ENCODE peak calls at places on chromosome 14, in seven cellular contexts. G, A, T, U, L, S and H are unnamed samples.

GRCh38 chr14:81834308-81834707 is 300.7 kb upstream of the SEL1L start:
- DNase-seq in G (no peak), A (no peak), T (no peak), U (no peak), L (no peak), S (no peak), H (no peak)

GRCh38 chr14:20631023-20631820 is 10.3 kb downstream of the OR6S1 start:
- DNase-seq in G (no peak), A (no peak), T (no peak), U (no peak), L (peak; percentile 59), S (no peak), H (no peak)

GRCh38 chr14:75427482-75428229 is at the start of gene JDP2:
- DNase-seq in G (no peak), A (peak; percentile 82), T (peak; percentile 97), U (peak; percentile 97), L (peak; percentile 57), S (peak; percentile 62), H (peak; percentile 81)

GRCh38 chr14:30621354-30621953 is 665 bp upstream of the SCFD1 start:
- DNase-seq in G (peak; percentile 4), A (no peak), T (peak; percentile 47), U (no peak), L (no peak), S (no peak), H (no peak)

GRCh38 chr14:77268989-77269595 is 1.9 kb downstream of the NGB start:
- DNase-seq in G (no peak), A (no peak), T (no peak), U (no peak), L (no peak), S (no peak), H (no peak)

GRCh38 chr14:50530794-50531193 is 1.6 kb downstream of the MAP4K5 start:
- DNase-seq in G (no peak), A (no peak), T (no peak), U (no peak), L (no peak), S (no peak), H (no peak)

GRCh38 chr14:71328183-71328582 is 420.9 kb downstream of the PCNX1 start:
- DNase-seq in G (no peak), A (no peak), T (no peak), U (no peak), L (no peak), S (peak; percentile 33), H (peak; percentile 36)

GRCh38 chr14:42000450-42000849 is 393.8 kb downstream of the LRFN5 start:
- DNase-seq in G (no peak), A (no peak), T (no peak), U (no peak), L (no peak), S (no peak), H (no peak)

GRCh38 chr14:85533821-85534271 is 3.9 kb downstream of the FLRT2 start:
- DNase-seq in G (no peak), A (peak; percentile 56), T (peak; percentile 42), U (no peak), L (peak; percentile 24), S (no peak), H (peak; percentile 28)

GRCh38 chr14:61358812-61359211 is 37.4 kb downstream of the PRKCH start:
- DNase-seq in G (no peak), A (no peak), T (no peak), U (no peak), L (no peak), S (no peak), H (no peak)

GRCh38 chr14:88437659-88438058 is 52.2 kb downstream of the SPATA7 start:
- DNase-seq in G (no peak), A (no peak), T (no peak), U (no peak), L (no peak), S (no peak), H (no peak)

GRCh38 chr14:100417466-100417865 is 94.3 kb downstream of the SLC25A47 start:
- DNase-seq in G (no peak), A (peak; percentile 79), T (no peak), U (no peak), L (peak; percentile 88), S (no peak), H (no peak)

GRCh38 chr14:19800282-19801117 is 3.1 kb upstream of the OR4N2 start:
- DNase-seq in G (no peak), A (no peak), T (no peak), U (no peak), L (no peak), S (no peak), H (no peak)

GRCh38 chr14:68198713-68199464 is 379.3 kb downstream of the RAD51B start:
- DNase-seq in G (no peak), A (no peak), T (no peak), U (no peak), L (no peak), S (no peak), H (no peak)

GRCh38 chr14:90760591-90761316 is 55.5 kb downstream of the TTC7B start:
- DNase-seq in G (no peak), A (no peak), T (no peak), U (no peak), L (peak; percentile 59), S (no peak), H (peak; percentile 16)
- TF ChIP-seq CTCF in G (peak; percentile 38), A (peak; percentile 67), T (peak; percentile 58), U (peak; percentile 5), L (peak; percentile 62), S (peak; percentile 35), H (no peak)

DNA sequence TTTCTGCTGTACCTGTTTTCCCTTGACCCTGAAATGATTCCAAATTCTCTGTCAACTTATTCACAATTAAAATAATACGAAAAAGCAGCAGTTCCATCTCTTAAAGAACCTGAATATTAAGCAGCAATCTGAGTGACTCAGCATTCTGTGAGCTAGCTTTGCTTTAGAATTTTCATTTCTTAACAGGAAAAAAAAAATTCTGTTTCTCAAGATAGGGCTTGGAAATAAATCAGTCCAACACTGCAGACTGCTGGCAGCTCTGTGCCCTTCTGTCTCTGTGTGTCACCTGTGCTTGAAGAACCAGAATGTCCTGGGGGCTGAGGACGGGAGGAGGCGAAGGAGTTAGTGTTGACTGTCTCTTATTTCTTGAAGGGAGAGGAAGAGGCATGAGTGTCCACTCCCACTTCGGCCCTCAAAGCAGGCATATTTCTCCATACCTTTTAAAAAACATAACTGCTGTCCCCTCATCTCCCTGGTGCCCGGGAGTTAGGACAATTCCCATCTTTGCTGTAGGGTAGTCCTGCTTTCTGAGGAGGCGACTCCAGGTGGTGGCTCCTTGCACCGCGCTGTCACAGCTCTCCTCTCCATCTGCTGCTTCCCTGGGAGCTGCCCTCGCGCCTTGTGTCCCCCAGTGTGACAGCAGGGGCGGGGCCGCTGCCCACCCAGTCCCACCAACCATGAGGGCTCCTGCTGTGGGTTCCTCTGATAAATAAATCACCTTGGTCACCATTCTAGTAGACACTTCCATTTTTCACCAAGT is 203.1 kb downstream of the CALM1 start:
- DNase-seq in G (no peak), A (no peak), T (no peak), U (no peak), L (no peak), S (no peak), H (no peak)
- TF ChIP-seq CTCF in G (no peak), A (no peak), T (no peak), U (no peak), L (no peak), S (no peak), H (no peak)

GRCh38 chr14:55133416-55133815 is 4.4 kb downstream of the LGALS3 start:
- DNase-seq in G (no peak), A (no peak), T (no peak), U (no peak), L (peak; percentile 49), S (no peak), H (no peak)
- TF ChIP-seq CTCF in G (peak; percentile 26), A (no peak), T (no peak), U (no peak), L (peak; percentile 38), S (no peak), H (no peak)

GRCh38 chr14:103611215-103611614 is 17.8 kb upstream of the KLC1 start:
- DNase-seq in G (no peak), A (no peak), T (no peak), U (no peak), L (no peak), S (no peak), H (no peak)

GRCh38 chr14:103604620-103605019 is 24.4 kb upstream of the KLC1 start:
- DNase-seq in G (no peak), A (no peak), T (no peak), U (no peak), L (no peak), S (no peak), H (no peak)

GRCh38 chr14:103607822-103608221 is 21.2 kb upstream of the KLC1 start:
- DNase-seq in G (no peak), A (no peak), T (no peak), U (no peak), L (peak; percentile 26), S (no peak), H (no peak)

DNA sequence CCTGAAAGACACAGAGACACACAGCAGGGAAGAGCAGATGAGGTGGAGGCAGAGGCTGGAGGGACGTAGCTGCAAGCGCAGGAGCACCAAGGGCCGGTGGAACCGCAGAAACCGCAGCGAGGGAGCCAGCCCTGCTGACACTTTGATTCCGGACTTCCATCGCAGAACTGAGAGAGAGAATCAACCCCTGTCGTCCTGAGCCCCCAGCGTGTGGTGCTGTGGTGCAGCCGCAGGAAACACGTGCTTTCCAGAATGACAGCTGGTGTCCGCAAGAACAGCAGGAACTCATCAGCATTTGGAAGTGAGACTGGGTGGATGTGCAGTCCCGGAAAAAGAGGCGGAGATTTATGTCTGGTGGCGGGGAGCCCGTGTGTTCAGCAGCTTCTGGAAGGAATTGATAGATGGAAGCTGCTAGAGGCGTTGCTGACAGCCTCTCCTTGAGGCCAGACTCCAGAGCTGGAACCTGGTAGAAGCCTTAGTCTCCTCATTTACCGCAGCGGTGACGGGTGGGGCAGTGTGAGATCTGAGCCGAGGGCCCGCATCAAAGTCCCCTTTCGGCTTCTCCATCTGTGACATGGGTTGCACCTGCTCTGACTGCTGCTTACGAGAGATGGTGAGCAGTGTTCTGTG is 21.9 kb upstream of the KLC1 start:
- DNase-seq in G (no peak), A (peak; percentile 47), T (peak; percentile 70), U (peak; percentile 66), L (peak; percentile 55), S (peak; percentile 64), H (peak; percentile 47)
- TF ChIP-seq CTCF in G (peak; percentile 20), A (no peak), T (peak; percentile 35), U (no peak), L (no peak), S (no peak), H (no peak)

GRCh38 chr14:22865424-22866215 is 5.9 kb upstream of the LRP10 start:
- DNase-seq in G (no peak), A (peak; percentile 84), T (peak; percentile 14), U (no peak), L (no peak), S (no peak), H (no peak)
- TF ChIP-seq CTCF in G (no peak), A (peak; percentile 47), T (no peak), U (no peak), L (no peak), S (no peak), H (no peak)

GRCh38 chr14:32513571-32514009 is 184.5 kb downstream of the AKAP6 start:
- DNase-seq in G (no peak), A (no peak), T (no peak), U (no peak), L (peak; percentile 60), S (no peak), H (no peak)
- TF ChIP-seq CTCF in G (peak; percentile 41), A (peak; percentile 17), T (peak; percentile 37), U (no peak), L (no peak), S (peak; percentile 16), H (no peak)

GRCh38 chr14:106044949-106045596 is 518.7 kb downstream of the TMEM121 start:
- DNase-seq in G (no peak), A (no peak), T (peak; percentile 76), U (peak; percentile 31), L (no peak), S (peak; percentile 65), H (peak; percentile 51)
- TF ChIP-seq CTCF in G (peak; percentile 19), A (no peak), T (peak; percentile 49), U (no peak), L (no peak), S (peak; percentile 82), H (peak; percentile 96)

GRCh38 chr14:22598099-22598895 is at the start of gene ABHD4:
- DNase-seq in G (no peak), A (peak; percentile 83), T (peak; percentile 90), U (peak; percentile 86), L (peak; percentile 79), S (peak; percentile 87), H (peak; percentile 84)
- TF ChIP-seq CTCF in G (no peak), A (no peak), T (peak; percentile 3), U (no peak), L (no peak), S (no peak), H (no peak)